ENCODE peak calls at places on chromosomes 4 and X, in ten cellular contexts. J, H, M, K, I, Y, C, E, W and U are unnamed samples.

GRCh38 chr4:137998666-137999429 is 243.3 kb downstream of the SLC7A11 start:
- DNase-seq in K (no peak), C (no peak), I (no peak), Y (no peak), M (no peak), H (no peak), J (no peak), W (no peak), E (no peak), U (no peak)

GRCh38 chrX:44223150-44223549 is 120.3 kb downstream of the EFHC2 start:
- DNase-seq in E (peak; percentile 53), H (no peak), W (peak; percentile 37), M (no peak), K (no peak), Y (no peak), C (no peak), J (no peak), I (no peak), U (peak; percentile 40)

GRCh38 chrX:135295238-135295943 is 13.9 kb upstream of the ETDC start:
- DNase-seq in M (peak; percentile 26), C (peak; percentile 71), H (peak; percentile 59), E (no peak), I (peak; percentile 54), W (no peak), K (peak; percentile 70), J (peak; percentile 33), Y (peak; percentile 22), U (peak; percentile 55)

GRCh38 chr4:13694256-13694655 is 66.7 kb upstream of the BOD1L1 start:
- DNase-seq in J (no peak), E (no peak), C (no peak), M (no peak), I (no peak), Y (no peak), K (no peak), H (no peak), W (no peak), U (no peak)

GRCh38 chr4:174401471-174402130 is 117.9 kb downstream of the CEP44 start:
- DNase-seq in C (no peak), H (no peak), Y (no peak), M (no peak), W (no peak), I (no peak), K (no peak), E (no peak), J (no peak), U (no peak)

GRCh38 chrX:105190252-105190853 is 30.1 kb downstream of the TEX13A start:
- DNase-seq in H (peak; percentile 7), M (no peak), Y (no peak), I (peak; percentile 50), C (no peak), J (no peak), W (peak; percentile 39), E (no peak), K (no peak), U (peak; percentile 55)

GRCh38 chrX:102339312-102340298 is 92.6 kb downstream of the NXF2 start:
- DNase-seq in K (peak; percentile 38), H (no peak), I (no peak), J (no peak), M (peak; percentile 29), Y (no peak), W (no peak), C (peak; percentile 52), E (no peak), U (no peak)

GRCh38 chr4:74366367-74366891 is 1.5 kb downstream of the EREG start:
- DNase-seq in Y (no peak), I (no peak), C (no peak), W (no peak), J (no peak), M (no peak), H (no peak), E (no peak), K (no peak), U (peak; percentile 21)

GRCh38 chr4:69999420-69999819 is 3.7 kb downstream of the STATH start:
- DNase-seq in M (no peak), K (no peak), H (no peak), C (no peak), J (no peak), W (no peak), Y (no peak), I (no peak), E (no peak), U (no peak)

GRCh38 chrX:7091923-7092322 is 55.6 kb upstream of the STS start:
- DNase-seq in J (no peak), E (no peak), H (no peak), W (no peak), Y (no peak), C (no peak), M (no peak), K (no peak), I (no peak), U (no peak)

GRCh38 chrX:10744011-10744410 is 123.6 kb upstream of the MID1 start:
- DNase-seq in Y (no peak), C (no peak), I (no peak), H (peak; percentile 17), J (no peak), K (no peak), M (no peak), E (no peak), W (no peak), U (no peak)

GRCh38 chr4:7691992-7692391 is 247.7 kb downstream of the AFAP1 start:
- DNase-seq in Y (peak; percentile 40), H (peak; percentile 78), K (no peak), C (no peak), W (no peak), I (no peak), M (no peak), E (no peak), J (no peak), U (peak; percentile 36)

GRCh38 chrX:111492085-111492484 is 19.4 kb upstream of the SERTM2 start:
- DNase-seq in K (no peak), E (no peak), W (no peak), M (no peak), H (peak; percentile 16), Y (no peak), J (no peak), C (no peak), I (no peak), U (no peak)

GRCh38 chr4:169955521-169955920 is 70.7 kb downstream of the MFAP3L start:
- DNase-seq in Y (no peak), C (no peak), J (no peak), W (no peak), K (no peak), I (no peak), M (no peak), E (no peak), H (no peak), U (no peak)

GRCh38 chr4:107037188-107037587 is 1.1 kb upstream of the DKK2 start:
- DNase-seq in Y (no peak), M (peak; percentile 87), C (no peak), H (peak; percentile 67), I (peak; percentile 81), W (no peak), K (peak; percentile 58), E (peak; percentile 43), J (no peak), U (peak; percentile 74)

GRCh38 chr4:159446266-159446976 is 343.5 kb downstream of the RAPGEF2 start:
- DNase-seq in W (peak; percentile 39), J (peak; percentile 31), C (no peak), H (peak; percentile 63), E (no peak), Y (no peak), K (no peak), I (peak; percentile 86), M (no peak), U (peak; percentile 80)

DNA sequence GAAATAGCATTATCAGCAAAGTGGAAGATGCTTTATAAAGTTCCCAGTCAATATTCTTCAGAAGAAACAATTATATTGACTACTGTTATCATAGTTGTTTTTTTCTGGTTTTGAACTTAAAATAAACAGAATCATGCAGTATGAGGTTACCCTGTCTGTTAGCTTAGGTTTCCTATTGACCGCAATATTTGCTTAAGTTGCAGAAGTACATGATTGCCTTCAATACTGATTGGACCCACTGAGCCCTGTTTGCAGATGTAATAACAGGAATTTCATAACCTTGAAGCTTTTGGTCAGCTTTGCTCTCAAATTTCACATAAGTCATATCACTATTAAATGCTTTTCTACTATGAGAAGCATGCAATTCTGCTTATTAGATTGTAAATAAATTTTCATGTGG is 229.1 kb upstream of the FSTL5 start:
- DNase-seq in Y (no peak), I (no peak), C (no peak), W (no peak), M (no peak), H (no peak), K (no peak), J (no peak), E (no peak), U (no peak)
- H3K9me3 ChIP-seq in Y (no peaks in the 10 kb centered on the region), I (no peaks in the 10 kb centered on the region), C (no peaks in the 10 kb centered on the region), W (no peaks in the 10 kb centered on the region), M (no peaks in the 10 kb centered on the region), H (no peaks in the 10 kb centered on the region), K (no peaks in the 10 kb centered on the region), J (no peaks in the 10 kb centered on the region), E (no peaks in the 10 kb centered on the region), U (no peaks in the 10 kb centered on the region)

GRCh38 chr4:156481845-156482244 is 489.8 kb downstream of the PDGFC start:
- DNase-seq in Y (no peak), H (no peak), J (no peak), C (no peak), E (no peak), W (no peak), I (no peak), K (no peak), M (peak; percentile 41), U (no peak)
- H3K4me3 ChIP-seq in Y (no peak overlapping the region), H (no peak overlapping the region), J (no peak overlapping the region), C (no peak overlapping the region), E (no peak overlapping the region), W (no peak overlapping the region), I (no peak overlapping the region), K (no peak overlapping the region), M (no peak overlapping the region), U (no peak overlapping the region)

DNA sequence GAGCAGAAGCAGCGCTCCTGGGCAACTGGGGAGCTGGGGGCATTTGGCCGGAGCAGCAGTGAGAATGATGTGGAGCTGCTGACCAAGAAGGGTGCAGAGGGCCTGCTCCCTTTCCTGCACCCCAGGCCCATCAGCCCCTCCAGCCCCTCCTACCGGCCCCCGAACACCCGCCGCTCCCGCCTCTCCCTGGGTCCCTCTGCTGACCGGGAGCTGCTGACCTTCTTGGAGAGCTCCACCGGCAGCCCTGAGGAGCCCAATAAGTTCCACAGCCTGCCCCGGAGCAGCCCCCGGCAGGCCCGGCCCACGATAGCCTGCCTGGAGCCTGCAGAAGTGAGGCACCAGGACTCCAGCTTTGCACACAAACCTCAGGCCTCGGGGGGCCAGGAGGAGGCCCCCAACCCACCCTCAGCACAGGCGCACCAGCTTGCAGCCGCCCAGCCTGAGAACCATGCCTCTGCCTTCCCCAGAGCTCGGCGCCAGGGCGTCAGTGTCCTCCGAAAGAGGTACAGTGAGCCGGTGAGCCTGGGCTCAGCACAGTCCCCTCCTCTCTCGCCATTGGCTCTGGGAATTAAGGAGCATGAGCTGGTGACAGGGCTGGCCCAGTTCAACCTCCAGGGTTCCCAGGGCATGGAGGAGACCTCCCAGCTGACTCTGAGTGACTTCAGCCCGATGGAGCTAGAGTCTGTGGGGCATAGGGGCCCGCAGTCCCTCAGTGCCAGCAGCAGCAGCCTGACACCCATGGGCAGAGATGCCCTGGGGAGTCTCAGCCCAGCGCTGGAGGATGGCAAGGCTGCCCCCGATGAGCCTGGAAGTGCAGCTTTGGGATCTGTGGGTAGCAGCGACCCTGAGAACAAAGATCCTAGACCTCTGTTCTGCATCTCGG is 38.9 kb downstream of the FHDC1 start:
- DNase-seq in M (peak; percentile 71), J (no peak), I (no peak), E (no peak), C (no peak), K (no peak), H (no peak), Y (no peak), W (no peak), U (no peak)
- H3K36me3 ChIP-seq in M (no peaks in the 10 kb centered on the region), J (no peaks in the 10 kb centered on the region), I (no peaks in the 10 kb centered on the region), E (no peaks in the 10 kb centered on the region), C (no peaks in the 10 kb centered on the region), K (no peaks in the 10 kb centered on the region), H (no peaks in the 10 kb centered on the region), Y (no peaks in the 10 kb centered on the region), W (peaks cover 6% of the 10 kb centered on the region), U (no peaks in the 10 kb centered on the region)

GRCh38 chr4:15186149-15186548 is 183.9 kb downstream of the CPEB2 start:
- DNase-seq in Y (no peak), J (peak; percentile 14), M (no peak), W (no peak), H (no peak), C (no peak), I (no peak), E (no peak), K (no peak), U (peak; percentile 85)
- H3K9me3 ChIP-seq in Y (no peaks in the 10 kb centered on the region), J (no peaks in the 10 kb centered on the region), M (no peaks in the 10 kb centered on the region), W (no peaks in the 10 kb centered on the region), H (no peaks in the 10 kb centered on the region), C (no peaks in the 10 kb centered on the region), I (no peaks in the 10 kb centered on the region), E (no peaks in the 10 kb centered on the region), K (no peaks in the 10 kb centered on the region), U (no peaks in the 10 kb centered on the region)